ENCODE peak calls at places on chromosomes 16 and 17, in five cellular contexts. One of them, this sample, is unnamed.

GRCh38 chr17:28318759-28319660 is at the start of gene TMEM97:
- DNase-seq in PC-3: peak; percentile 94
- DNase-seq in HAP-1: peak; percentile 97
- DNase-seq in GM23248: peak; percentile 99
- DNase-seq in MM.1S: peak; percentile 99
- DNase-seq in this sample: peak; percentile 98

GRCh38 chr17:2925011-2925410 is 128.8 kb downstream of the RAP1GAP2 start:
- DNase-seq in PC-3: no peak
- DNase-seq in HAP-1: no peak
- DNase-seq in GM23248: no peak
- DNase-seq in MM.1S: no peak
- DNase-seq in this sample: peak; percentile 48

GRCh38 chr17:62179525-62180161 is 114.6 kb upstream of the MED13 start:
- DNase-seq in PC-3: peak; percentile 95
- DNase-seq in HAP-1: no peak
- DNase-seq in GM23248: peak; percentile 33
- DNase-seq in MM.1S: no peak
- DNase-seq in this sample: no peak

GRCh38 chr17:15343749-15344148 is 2.4 kb upstream of the TEKT3 start:
- DNase-seq in PC-3: peak; percentile 42
- DNase-seq in HAP-1: no peak
- DNase-seq in GM23248: peak; percentile 86
- DNase-seq in MM.1S: no peak
- DNase-seq in this sample: no peak

GRCh38 chr17:58786586-58787295 is 31.1 kb downstream of the PPM1E start:
- DNase-seq in PC-3: peak; percentile 56
- DNase-seq in HAP-1: no peak
- DNase-seq in GM23248: peak; percentile 67
- DNase-seq in MM.1S: no peak
- DNase-seq in this sample: no peak

GRCh38 chr17:10069301-10069700 is 129.1 kb downstream of the GAS7 start:
- DNase-seq in PC-3: no peak
- DNase-seq in HAP-1: no peak
- DNase-seq in GM23248: peak; percentile 24
- DNase-seq in MM.1S: no peak
- DNase-seq in this sample: no peak

GRCh38 chr17:7015587-7016020 is 3.2 kb downstream of the RNASEK start:
- DNase-seq in PC-3: no peak
- DNase-seq in HAP-1: no peak
- DNase-seq in GM23248: peak; percentile 55
- DNase-seq in MM.1S: peak; percentile 58
- DNase-seq in this sample: peak; percentile 73

GRCh38 chr17:68449021-68449739 is 8.1 kb downstream of the WIPI1 start:
- DNase-seq in PC-3: no peak
- DNase-seq in HAP-1: peak; percentile 35
- DNase-seq in GM23248: no peak
- DNase-seq in MM.1S: no peak
- DNase-seq in this sample: no peak

GRCh38 chr16:65101009-65101408 is 20.9 kb downstream of the CDH11 start:
- DNase-seq in PC-3: no peak
- DNase-seq in HAP-1: no peak
- DNase-seq in GM23248: no peak
- DNase-seq in MM.1S: no peak
- DNase-seq in this sample: no peak

GRCh38 chr17:63774141-63774981 is at the start of gene DDX42:
- DNase-seq in PC-3: peak; percentile 47
- DNase-seq in HAP-1: peak; percentile 8
- DNase-seq in GM23248: peak; percentile 79
- DNase-seq in MM.1S: no peak
- DNase-seq in this sample: peak; percentile 97

GRCh38 chr16:68951991-68952877 is 108.9 kb downstream of the TANGO6 start:
- DNase-seq in PC-3: peak; percentile 57
- DNase-seq in HAP-1: no peak
- DNase-seq in GM23248: peak; percentile 60
- DNase-seq in MM.1S: no peak
- DNase-seq in this sample: no peak

GRCh38 chr17:45302649-45303173 is 14.1 kb downstream of the MAP3K14 start:
- DNase-seq in PC-3: no peak
- DNase-seq in HAP-1: no peak
- DNase-seq in GM23248: peak; percentile 75
- DNase-seq in MM.1S: peak; percentile 77
- DNase-seq in this sample: no peak

GRCh38 chr17:77863814-77864161 is 94.7 kb upstream of the TNRC6C start:
- DNase-seq in PC-3: no peak
- DNase-seq in HAP-1: no peak
- DNase-seq in GM23248: peak; percentile 28
- DNase-seq in MM.1S: peak; percentile 76
- DNase-seq in this sample: peak; percentile 80

GRCh38 chr16:81533175-81533507 is 88.5 kb downstream of the CMIP start:
- DNase-seq in PC-3: no peak
- DNase-seq in HAP-1: no peak
- DNase-seq in GM23248: no peak
- DNase-seq in MM.1S: no peak
- DNase-seq in this sample: no peak

GRCh38 chr16:8751481-8752311 is 45.7 kb downstream of the TMEM186 start:
- DNase-seq in PC-3: peak; percentile 51
- DNase-seq in HAP-1: no peak
- DNase-seq in GM23248: peak; percentile 80
- DNase-seq in MM.1S: no peak
- DNase-seq in this sample: no peak

GRCh38 chr17:66727634-66728570 is 107.0 kb upstream of the CACNG5 start:
- DNase-seq in PC-3: peak; percentile 69
- DNase-seq in HAP-1: peak; percentile 38
- DNase-seq in GM23248: peak; percentile 68
- DNase-seq in MM.1S: no peak
- DNase-seq in this sample: no peak

GRCh38 chr16:89841275-89841674 is 13.0 kb downstream of the SPIRE2 start:
- DNase-seq in PC-3: no peak
- DNase-seq in HAP-1: no peak
- DNase-seq in GM23248: no peak
- DNase-seq in MM.1S: no peak
- DNase-seq in this sample: no peak

GRCh38 chr17:2266045-2266864 is 37.3 kb downstream of the SMG6 start:
- DNase-seq in PC-3: no peak
- DNase-seq in HAP-1: no peak
- DNase-seq in GM23248: no peak
- DNase-seq in MM.1S: peak; percentile 92
- DNase-seq in this sample: no peak

GRCh38 chr17:3528604-3529511 is 28.8 kb downstream of the TRPV3 start:
- DNase-seq in PC-3: no peak
- DNase-seq in HAP-1: no peak
- DNase-seq in GM23248: no peak
- DNase-seq in MM.1S: no peak
- DNase-seq in this sample: peak; percentile 39

DNA sequence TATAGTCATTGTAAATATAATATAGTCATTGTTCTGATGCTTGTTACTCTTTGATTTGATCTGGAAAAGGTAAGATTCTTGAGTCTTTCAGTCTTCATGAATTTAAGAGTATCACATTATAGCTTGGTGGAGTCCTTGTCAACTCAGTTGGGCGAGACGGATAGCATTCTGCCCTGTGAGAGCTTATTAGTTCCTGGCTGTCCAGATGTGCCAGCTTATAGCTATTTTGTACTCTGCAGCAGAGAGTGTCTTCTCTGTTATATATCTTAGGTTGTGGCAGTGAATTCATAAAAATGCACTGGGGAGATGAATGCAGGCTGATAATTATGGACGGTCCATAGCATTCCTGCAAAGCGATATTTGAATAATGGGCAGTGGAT is 51.0 kb upstream of the CRISPLD2 start:
- DNase-seq in PC-3: no peak
- DNase-seq in HAP-1: no peak
- DNase-seq in GM23248: no peak
- DNase-seq in MM.1S: no peak
- DNase-seq in this sample: no peak
- H3K36me3 ChIP-seq in PC-3: peaks cover 29% of the 10 kb centered on the region
- H3K36me3 ChIP-seq in HAP-1: peaks cover 86% of the 10 kb centered on the region
- H3K36me3 ChIP-seq in GM23248: peaks cover 47% of the 10 kb centered on the region
- H3K36me3 ChIP-seq in MM.1S: no peaks in the 10 kb centered on the region
- H3K36me3 ChIP-seq in this sample: peaks cover 59% of the 10 kb centered on the region

GRCh38 chr16:87114832-87115231 is 202.4 kb downstream of the C16orf95 start:
- DNase-seq in PC-3: no peak
- DNase-seq in HAP-1: no peak
- DNase-seq in GM23248: no peak
- DNase-seq in MM.1S: no peak
- DNase-seq in this sample: no peak
- H3K4me1 ChIP-seq in PC-3: no peaks in the 10 kb centered on the region
- H3K4me1 ChIP-seq in HAP-1: peaks cover 8% of the 10 kb centered on the region
- H3K4me1 ChIP-seq in GM23248: no peaks in the 10 kb centered on the region
- H3K4me1 ChIP-seq in MM.1S: no peaks in the 10 kb centered on the region
- H3K4me1 ChIP-seq in this sample: no peaks in the 10 kb centered on the region

GRCh38 chr16:1639282-1639681 is 27.1 kb downstream of the CRAMP1 start:
- DNase-seq in PC-3: no peak
- DNase-seq in HAP-1: no peak
- DNase-seq in GM23248: no peak
- DNase-seq in MM.1S: no peak
- DNase-seq in this sample: no peak
- H3K36me3 ChIP-seq in PC-3: no peaks in the 10 kb centered on the region
- H3K36me3 ChIP-seq in HAP-1: peaks cover 54% of the 10 kb centered on the region
- H3K36me3 ChIP-seq in GM23248: peaks cover 17% of the 10 kb centered on the region
- H3K36me3 ChIP-seq in MM.1S: peaks cover 6% of the 10 kb centered on the region
- H3K36me3 ChIP-seq in this sample: peaks cover 31% of the 10 kb centered on the region

GRCh38 chr17:19243838-19244237 is 6.7 kb downstream of the EPN2 start:
- DNase-seq in PC-3: no peak
- DNase-seq in HAP-1: no peak
- DNase-seq in GM23248: no peak
- DNase-seq in MM.1S: no peak
- DNase-seq in this sample: no peak

GRCh38 chr17:19244357-19244756 is 7.2 kb downstream of the EPN2 start:
- DNase-seq in PC-3: no peak
- DNase-seq in HAP-1: no peak
- DNase-seq in GM23248: no peak
- DNase-seq in MM.1S: no peak
- DNase-seq in this sample: no peak

GRCh38 chr17:19242323-19242722 is 5.2 kb downstream of the EPN2 start:
- DNase-seq in PC-3: peak; percentile 87
- DNase-seq in HAP-1: no peak
- DNase-seq in GM23248: no peak
- DNase-seq in MM.1S: no peak
- DNase-seq in this sample: no peak

GRCh38 chr17:19242926-19243325 is 5.8 kb downstream of the EPN2 start:
- DNase-seq in PC-3: no peak
- DNase-seq in HAP-1: no peak
- DNase-seq in GM23248: no peak
- DNase-seq in MM.1S: no peak
- DNase-seq in this sample: no peak

DNA sequence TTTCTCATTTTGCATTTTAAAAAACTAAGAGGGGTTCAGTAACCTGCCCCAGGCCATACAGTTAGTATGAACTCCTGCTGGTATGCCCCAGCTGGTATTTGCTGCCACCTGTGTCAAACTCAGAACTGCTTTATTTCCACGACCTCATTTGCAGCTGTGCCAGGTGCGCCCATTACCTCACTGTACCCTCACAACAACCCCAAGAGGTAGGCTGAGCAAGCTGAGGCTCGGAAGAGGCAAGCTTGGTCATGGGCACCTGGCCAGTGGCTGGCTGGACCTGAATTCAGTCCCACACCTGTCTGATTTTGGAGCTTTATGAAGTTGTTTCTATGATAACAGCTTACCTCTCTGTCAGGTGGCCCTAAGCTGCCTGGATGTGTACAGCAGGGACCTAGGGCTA is 7.6 kb downstream of the EPN2 start:
- DNase-seq in PC-3: no peak
- DNase-seq in HAP-1: no peak
- DNase-seq in GM23248: no peak
- DNase-seq in MM.1S: peak; percentile 10
- DNase-seq in this sample: no peak
- H3K4me1 ChIP-seq in PC-3: peaks cover 46% of the 10 kb centered on the region
- H3K4me1 ChIP-seq in HAP-1: no peaks in the 10 kb centered on the region
- H3K4me1 ChIP-seq in GM23248: peaks cover 30% of the 10 kb centered on the region
- H3K4me1 ChIP-seq in MM.1S: no peaks in the 10 kb centered on the region
- H3K4me1 ChIP-seq in this sample: peaks cover 12% of the 10 kb centered on the region

GRCh38 chr17:17813055-17813724 is 23.6 kb downstream of the SREBF1 start:
- DNase-seq in PC-3: no peak
- DNase-seq in HAP-1: no peak
- DNase-seq in GM23248: no peak
- DNase-seq in MM.1S: no peak
- DNase-seq in this sample: no peak
- H3K36me3 ChIP-seq in PC-3: peaks cover 63% of the 10 kb centered on the region
- H3K36me3 ChIP-seq in HAP-1: peaks cover 76% of the 10 kb centered on the region
- H3K36me3 ChIP-seq in GM23248: no peaks in the 10 kb centered on the region
- H3K36me3 ChIP-seq in MM.1S: peaks cover 3% of the 10 kb centered on the region
- H3K36me3 ChIP-seq in this sample: peaks cover 6% of the 10 kb centered on the region

GRCh38 chr17:19333736-19334290 is 28.7 kb downstream of the B9D1 start:
- DNase-seq in PC-3: no peak
- DNase-seq in HAP-1: no peak
- DNase-seq in GM23248: no peak
- DNase-seq in MM.1S: no peak
- DNase-seq in this sample: no peak
- H3K4me1 ChIP-seq in PC-3: no peaks in the 10 kb centered on the region
- H3K4me1 ChIP-seq in HAP-1: no peaks in the 10 kb centered on the region
- H3K4me1 ChIP-seq in GM23248: peaks cover 29% of the 10 kb centered on the region
- H3K4me1 ChIP-seq in MM.1S: no peaks in the 10 kb centered on the region
- H3K4me1 ChIP-seq in this sample: peaks cover 12% of the 10 kb centered on the region

GRCh38 chr17:82854226-82854625 is 14.4 kb upstream of the ZNF750 start:
- DNase-seq in PC-3: no peak
- DNase-seq in HAP-1: no peak
- DNase-seq in GM23248: no peak
- DNase-seq in MM.1S: no peak
- DNase-seq in this sample: peak; percentile 39
- H3K36me3 ChIP-seq in PC-3: no peaks in the 10 kb centered on the region
- H3K36me3 ChIP-seq in HAP-1: peaks cover 50% of the 10 kb centered on the region
- H3K36me3 ChIP-seq in GM23248: no peaks in the 10 kb centered on the region
- H3K36me3 ChIP-seq in MM.1S: no peaks in the 10 kb centered on the region
- H3K36me3 ChIP-seq in this sample: no peaks in the 10 kb centered on the region